ENCODE peak calls at places on chromosomes 13 and 19, in eight cellular contexts. B is adrenal gland, Y is left ventricle myocardium inferior, Z is PC-3, K is fibroblast of lung, W is cardiac muscle cell, D is GM23338, T is thoracic aorta. P is an unnamed sample.
A peak's percentile ranks its signal among the peaks of the same experiment; 100 is the strongest.

GRCh38 chr13:112060431-112060830 is 6.5 kb upstream of the SOX1 start:
- DNase-seq in B (no peak), Y (no peak), Z (no peak), K (no peak), W (no peak), D (no peak), T (no peak), P (no peak)

GRCh38 chr19:48683349-48683748 is 10.5 kb upstream of the NTN5 start:
- DNase-seq in B (peak; percentile 61), Y (peak; percentile 66), Z (no peak), K (peak; percentile 55), W (peak; percentile 65), D (no peak), T (no peak), P (no peak)

GRCh38 chr19:588093-588742 is 1.5 kb upstream of the HCN2 start:
- DNase-seq in B (peak; percentile 95), Y (peak; percentile 79), Z (peak; percentile 78), K (peak; percentile 61), W (peak; percentile 86), D (peak; percentile 92), T (no peak), P (peak; percentile 90)

GRCh38 chr13:73715910-73716257 is 418.3 kb downstream of the KLF12 start:
- DNase-seq in B (no peak), Y (no peak), Z (peak; percentile 14), K (peak; percentile 36), W (no peak), D (no peak), T (no peak), P (no peak)

GRCh38 chr19:47445937-47446402 is 25.7 kb downstream of the SLC8A2 start:
- DNase-seq in B (peak; percentile 51), Y (no peak), Z (peak; percentile 25), K (no peak), W (peak; percentile 58), D (peak; percentile 67), T (no peak), P (no peak)

GRCh38 chr19:633786-634639 is 676 bp upstream of the POLRMT start:
- DNase-seq in B (no peak), Y (no peak), Z (no peak), K (no peak), W (no peak), D (no peak), T (no peak), P (peak; percentile 34)

GRCh38 chr19:46115396-46116109 is 8.9 kb downstream of the IGFL3 start:
- DNase-seq in B (no peak), Y (no peak), Z (peak; percentile 85), K (peak; percentile 94), W (peak; percentile 33), D (no peak), T (no peak), P (no peak)

GRCh38 chr19:30029721-30030510 is 87.9 kb downstream of the URI1 start:
- DNase-seq in B (no peak), Y (no peak), Z (peak; percentile 91), K (peak; percentile 88), W (no peak), D (no peak), T (no peak), P (no peak)

GRCh38 chr13:26881154-26881553 is 120.6 kb upstream of the GPR12 start:
- DNase-seq in B (peak; percentile 46), Y (no peak), Z (peak; percentile 72), K (peak; percentile 44), W (peak; percentile 72), D (no peak), T (no peak), P (no peak)

GRCh38 chr19:49497047-49497789 is 984 bp downstream of the RPS11 start:
- DNase-seq in B (peak; percentile 84), Y (peak; percentile 64), Z (peak; percentile 65), K (peak; percentile 50), W (peak; percentile 63), D (peak; percentile 78), T (no peak), P (peak; percentile 71)

GRCh38 chr13:24004142-24004541 is 106.8 kb upstream of the C1QTNF9B start:
- DNase-seq in B (no peak), Y (no peak), Z (no peak), K (no peak), W (no peak), D (no peak), T (no peak), P (no peak)
- H3K27ac ChIP-seq in B (no peak overlapping the region), Y (no peak overlapping the region), Z (no peak overlapping the region), K (no peak overlapping the region), W (no peak overlapping the region), D (no peak overlapping the region), T (no peak overlapping the region), P (no peak overlapping the region)

DNA sequence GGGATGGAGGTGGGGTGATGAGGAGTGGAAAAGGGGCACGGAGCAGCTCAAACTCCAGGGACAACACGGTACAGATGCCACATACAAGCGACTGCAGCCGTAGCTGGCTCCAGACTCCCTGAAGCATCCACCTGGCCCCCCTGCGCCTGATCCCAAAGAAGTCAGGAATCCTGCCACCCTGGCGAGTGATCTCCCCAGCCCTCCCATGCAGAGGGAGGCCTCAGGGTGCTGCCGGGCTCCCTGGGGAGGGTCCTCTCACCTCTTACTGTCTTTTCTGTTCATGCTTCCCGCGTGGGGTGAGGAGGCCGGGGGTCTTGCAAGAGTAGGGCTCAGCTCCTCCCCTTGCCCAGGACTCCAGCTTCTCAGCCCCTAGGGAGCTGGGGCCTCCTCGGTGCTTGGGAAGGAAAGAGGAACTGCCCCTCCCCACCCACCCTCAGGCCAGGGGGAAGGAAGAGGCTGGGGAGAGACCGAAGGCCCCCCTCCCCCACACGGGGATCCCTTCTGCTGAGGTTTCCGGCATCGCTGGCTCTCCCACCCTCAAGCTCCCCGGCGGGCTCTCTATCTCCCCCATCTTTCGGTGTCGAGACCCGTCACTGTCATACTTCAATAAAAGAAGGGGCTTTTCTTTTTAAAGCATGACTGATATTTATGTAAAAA is at the start of gene RASGRP4:
- DNase-seq in B (peak; percentile 24), Y (peak; percentile 51), Z (no peak), K (no peak), W (peak; percentile 4), D (peak; percentile 75), T (no peak), P (peak; percentile 30)
- H3K4me3 ChIP-seq in B (no peak within 1 kb of the TSS), Y (peak within 1 kb of the TSS; percentile 46), Z (no peak within 1 kb of the TSS), K (no peak within 1 kb of the TSS), W (no peak within 1 kb of the TSS), D (peak within 1 kb of the TSS; percentile 46), T (peak within 1 kb of the TSS; percentile 56), P (no peak within 1 kb of the TSS)

DNA sequence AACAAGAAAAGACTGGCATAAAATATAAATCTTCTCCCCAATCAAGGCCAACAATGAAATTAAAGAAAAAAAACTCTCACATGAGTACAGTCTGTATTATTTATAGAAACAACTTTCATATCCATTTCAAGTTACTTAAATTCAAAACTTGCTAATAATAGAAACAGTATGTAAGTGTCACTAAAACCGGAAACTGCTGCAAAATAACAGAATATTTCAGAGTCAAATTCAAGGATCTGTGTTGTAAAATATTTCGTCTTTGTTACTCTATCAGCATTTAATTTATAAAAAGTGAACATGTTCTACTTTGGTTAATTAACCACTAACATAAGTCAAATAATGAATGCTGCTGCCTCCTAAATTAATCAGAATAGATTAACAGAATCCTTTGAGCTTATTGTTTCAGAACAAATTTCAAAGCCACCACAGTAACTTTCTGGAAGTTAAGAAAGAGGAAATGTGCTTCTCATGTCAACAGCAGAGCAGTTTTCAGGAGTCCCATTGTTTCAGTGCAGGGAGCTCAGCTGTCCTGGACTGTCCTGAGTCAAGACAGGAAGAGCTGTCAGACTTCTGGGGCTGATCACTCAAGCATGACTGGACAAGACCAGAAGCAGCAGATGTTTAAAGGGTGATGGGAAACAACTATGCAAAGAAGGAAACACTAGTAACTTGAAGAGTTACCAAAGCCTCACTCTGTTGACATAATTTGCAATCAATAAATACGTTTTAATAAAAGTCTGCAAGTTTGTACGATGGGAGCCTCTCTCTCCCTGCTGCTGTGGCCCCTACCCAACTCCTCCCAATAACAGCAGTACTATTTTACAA is 76.9 kb downstream of the FOXO1 start:
- DNase-seq in B (peak; percentile 57), Y (no peak), Z (peak; percentile 53), K (peak; percentile 77), W (peak; percentile 72), D (no peak), T (no peak), P (no peak)
- H3K27ac ChIP-seq in B (peak overlapping the region; percentile 68), Y (peak overlapping the region; percentile 75), Z (no peak overlapping the region), K (no peak overlapping the region), W (peak overlapping the region; percentile 7), D (peak overlapping the region; percentile 56), T (peak overlapping the region; percentile 25), P (no peak overlapping the region)

GRCh38 chr19:2079076-2079864 is 16.9 kb downstream of the MOB3A start:
- DNase-seq in B (no peak), Y (no peak), Z (no peak), K (no peak), W (no peak), D (no peak), T (no peak), P (no peak)

GRCh38 chr19:2083174-2083854 is 12.8 kb downstream of the MOB3A start:
- DNase-seq in B (no peak), Y (no peak), Z (no peak), K (no peak), W (no peak), D (no peak), T (no peak), P (no peak)

GRCh38 chr19:2080336-2080988 is 15.7 kb downstream of the MOB3A start:
- DNase-seq in B (no peak), Y (no peak), Z (no peak), K (no peak), W (no peak), D (no peak), T (no peak), P (no peak)

GRCh38 chr19:2079865-2080301 is 16.2 kb downstream of the MOB3A start:
- DNase-seq in B (no peak), Y (no peak), Z (no peak), K (no peak), W (no peak), D (no peak), T (no peak), P (no peak)

GRCh38 chr19:2081873-2082810 is 14.0 kb downstream of the MOB3A start:
- DNase-seq in B (no peak), Y (no peak), Z (no peak), K (no peak), W (no peak), D (no peak), T (no peak), P (no peak)
- H3K4me3 ChIP-seq in B (no peak overlapping the region), Y (no peak overlapping the region), Z (no peak overlapping the region), K (no peak overlapping the region), W (no peak overlapping the region), D (no peak overlapping the region), T (no peak overlapping the region), P (no peak overlapping the region)

DNA sequence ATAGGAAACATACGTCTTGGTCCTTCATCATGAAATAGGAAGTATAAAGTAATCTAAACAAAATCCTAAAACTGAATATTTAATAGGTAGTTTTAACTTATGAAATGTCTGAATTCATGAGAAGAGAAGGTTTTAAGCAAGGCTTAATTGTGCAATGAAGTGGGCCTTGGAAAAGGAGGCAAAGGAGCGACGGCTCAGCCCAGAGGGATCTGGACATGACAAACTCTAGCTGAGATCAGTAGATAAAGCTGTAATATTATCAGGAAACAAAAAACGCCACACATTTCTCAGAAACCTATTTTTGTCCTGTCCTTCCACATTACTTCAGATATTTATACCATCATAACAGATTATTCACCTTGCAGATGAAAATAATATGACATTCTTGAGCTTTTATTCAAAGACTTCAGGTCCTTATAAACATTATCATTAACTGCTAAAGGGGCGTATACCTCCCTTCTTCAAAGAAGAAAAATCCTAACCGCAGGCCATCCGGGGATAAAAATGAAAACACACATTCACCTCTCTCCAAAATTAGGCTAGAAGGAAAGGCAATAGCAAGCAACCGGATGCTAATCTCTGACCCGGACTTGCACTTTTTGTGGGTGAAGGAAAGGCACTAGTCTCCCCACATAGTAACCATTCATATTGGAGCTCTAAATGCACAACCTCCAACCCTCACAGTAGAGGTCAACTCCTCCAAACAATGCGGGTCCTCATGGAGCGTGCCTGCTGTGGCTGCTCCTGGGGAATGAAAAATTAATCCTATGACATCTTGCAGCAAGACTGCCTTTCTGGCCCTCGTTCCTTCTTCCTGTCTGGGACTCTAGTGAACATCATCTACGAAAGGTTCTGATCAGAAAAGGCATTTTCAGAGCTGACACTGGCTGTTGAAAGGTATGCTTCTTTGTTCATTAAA is 108.8 kb downstream of the TBC1D4 start:
- DNase-seq in B (peak; percentile 82), Y (no peak), Z (no peak), K (no peak), W (peak; percentile 31), D (no peak), T (no peak), P (no peak)
- H3K27ac ChIP-seq in B (peak overlapping the region; percentile 89), Y (peak overlapping the region; percentile 63), Z (no peak overlapping the region), K (no peak overlapping the region), W (peak overlapping the region; percentile 13), D (no peak overlapping the region), T (no peak overlapping the region), P (no peak overlapping the region)

P was measured in mesendoderm.